ENCODE peak calls at places on chromosomes 3 and 15, in five cellular contexts. J, Q, F, M and K are unnamed samples.

GRCh38 chr3:115503386-115503785 is 119.9 kb upstream of the GAP43 start:
- DNase-seq in J (peak), Q (no peak), F (no peak), M (no peak), K (no peak)

GRCh38 chr3:9028134-9028533 is 64.9 kb upstream of the RAD18 start:
- DNase-seq in J (peak), Q (peak), F (peak), M (no peak), K (no peak)

GRCh38 chr3:168094580-168094876 is 1.2 kb downstream of the GOLIM4 start:
- DNase-seq in J (no peak), Q (no peak), F (no peak), M (no peak), K (no peak)

GRCh38 chr3:29463306-29463705 is 182.4 kb downstream of the RBMS3 start:
- DNase-seq in J (no peak), Q (no peak), F (no peak), M (no peak), K (no peak)

GRCh38 chr3:183353421-183353820 is 75.0 kb downstream of the MCF2L2 start:
- DNase-seq in J (no peak), Q (no peak), F (no peak), M (no peak), K (no peak)

GRCh38 chr3:2950159-2950558 is 160.0 kb downstream of the IL5RA start:
- DNase-seq in J (no peak), Q (no peak), F (no peak), M (no peak), K (no peak)

GRCh38 chr3:44832032-44832431 is 29.7 kb upstream of the TMEM42 start:
- DNase-seq in J (no peak), Q (no peak), F (no peak), M (no peak), K (no peak)

GRCh38 chr3:124658270-124658669 is 72.0 kb upstream of the UMPS start:
- DNase-seq in J (no peak), Q (no peak), F (no peak), M (no peak), K (no peak)

GRCh38 chr3:137762674-137763593 is 1.2 kb upstream of the SOX14 start:
- DNase-seq in J (peak), Q (no peak), F (no peak), M (no peak), K (no peak)

GRCh38 chr15:31802761-31803160 is 227.6 kb upstream of the CHRNA7 start:
- DNase-seq in J (no peak), Q (no peak), F (no peak), M (no peak), K (no peak)